ENCODE peak calls at places on chromosome 18, in seven cellular contexts. Z is PC-3, M is brain microvascular endothelial cell, G is NB4, B is HCT116, Y is left ventricle myocardium inferior, D is hepatocyte. X is an unnamed sample.

GRCh38 chr18:62716679-62717058 is 1.3 kb downstream of the PHLPP1 start:
- DNase-seq in M (peak; percentile 10), Z (peak; percentile 39), Y (peak; percentile 59), B (no peak), G (peak; percentile 65), D (peak; percentile 78), X (peak; percentile 43)

GRCh38 chr18:44761812-44762211 is 81.1 kb downstream of the SETBP1 start:
- DNase-seq in Z (peak; percentile 23), M (no peak), D (no peak), B (no peak), Y (no peak), G (no peak), X (no peak)

GRCh38 chr18:48486762-48487161 is 52.1 kb upstream of the CTIF start:
- DNase-seq in G (no peak), B (no peak), Z (peak; percentile 4), Y (no peak), D (peak; percentile 23), M (peak; percentile 31), X (no peak)

GRCh38 chr18:62413189-62413588 is 88.1 kb downstream of the TNFRSF11A start:
- DNase-seq in M (no peak), B (no peak), Y (no peak), D (no peak), Z (no peak), G (no peak), X (no peak)

GRCh38 chr18:48592540-48592939 is 53.7 kb downstream of the CTIF start:
- DNase-seq in Z (no peak), D (no peak), Y (no peak), M (no peak), G (no peak), B (no peak), X (no peak)

GRCh38 chr18:48611196-48611595 is 72.4 kb downstream of the CTIF start:
- DNase-seq in G (no peak), Y (no peak), D (no peak), Z (no peak), B (no peak), M (no peak), X (no peak)

GRCh38 chr18:23921716-23922285 is 92.8 kb upstream of the TTC39C start:
- DNase-seq in G (peak; percentile 8), Z (no peak), B (no peak), D (no peak), Y (no peak), M (no peak), X (no peak)

GRCh38 chr18:44579028-44579692 is 101.5 kb upstream of the SETBP1 start:
- DNase-seq in Y (no peak), Z (peak; percentile 34), D (peak; percentile 29), G (peak; percentile 28), B (no peak), M (no peak), X (peak; percentile 53)

GRCh38 chr18:22667616-22668422 is 250.1 kb upstream of the CTAGE1 start:
- DNase-seq in B (peak; percentile 34), G (peak; percentile 51), Z (peak; percentile 91), M (peak; percentile 99), D (no peak), Y (no peak), X (peak; percentile 85)

GRCh38 chr18:78090584-78090983 is 840.9 kb downstream of the GALR1 start:
- DNase-seq in D (no peak), M (no peak), Z (no peak), Y (no peak), B (no peak), G (no peak), X (no peak)

GRCh38 chr18:57275111-57275510 is 77.2 kb upstream of the ST8SIA3 start:
- DNase-seq in G (no peak), Z (no peak), M (no peak), D (no peak), Y (no peak), B (no peak), X (no peak)

GRCh38 chr18:54453996-54454395 is 96.3 kb downstream of the C18orf54 start:
- DNase-seq in M (no peak), Y (no peak), Z (no peak), D (no peak), B (no peak), G (no peak), X (no peak)

GRCh38 chr18:58231930-58232329 is 187.9 kb downstream of the NEDD4L start:
- DNase-seq in Z (peak; percentile 21), G (peak; percentile 12), B (no peak), M (no peak), D (peak; percentile 64), Y (no peak), X (peak; percentile 44)

GRCh38 chr18:69138088-69138487 is 262.6 kb upstream of the DOK6 start:
- DNase-seq in G (no peak), D (no peak), B (no peak), Z (no peak), M (no peak), Y (no peak), X (no peak)

GRCh38 chr18:51278045-51278649 is 80.7 kb upstream of the MEX3C start:
- DNase-seq in Z (peak; percentile 44), Y (no peak), D (peak; percentile 26), G (peak; percentile 66), M (peak; percentile 38), B (peak; percentile 57), X (peak; percentile 87)

GRCh38 chr18:58570360-58571064 is 58.4 kb downstream of the ALPK2 start:
- DNase-seq in D (no peak), M (no peak), Y (no peak), Z (no peak), G (no peak), B (no peak), X (no peak)

GRCh38 chr18:46152808-46153617 is 48.8 kb downstream of the HAUS1 start:
- DNase-seq in Z (peak; percentile 68), D (no peak), G (no peak), M (no peak), Y (no peak), B (no peak), X (peak; percentile 86)

GRCh38 chr18:77762632-77763031 is 513.0 kb downstream of the GALR1 start:
- DNase-seq in B (no peak), D (no peak), Z (no peak), Y (no peak), M (no peak), G (no peak), X (no peak)

GRCh38 chr18:70249118-70249517 is 39.7 kb upstream of the SOCS6 start:
- DNase-seq in Y (no peak), D (no peak), Z (peak; percentile 44), M (peak; percentile 65), B (no peak), G (no peak), X (peak; percentile 27)

GRCh38 chr18:58087928-58088722 is 44.1 kb downstream of the NEDD4L start:
- DNase-seq in Y (no peak), Z (peak; percentile 99), D (no peak), M (no peak), G (peak; percentile 39), B (no peak), X (peak; percentile 92)

GRCh38 chr18:58861853-58862252 is 2.8 kb upstream of the ZNF532 start:
- DNase-seq in Z (peak; percentile 19), M (no peak), D (no peak), B (no peak), G (no peak), Y (no peak), X (no peak)

GRCh38 chr18:46481048-46481846 is 175.8 kb downstream of the LOXHD1 start:
- DNase-seq in Z (peak; percentile 44), Y (peak; percentile 38), G (peak; percentile 57), D (peak; percentile 69), M (peak; percentile 60), B (peak; percentile 27), X (peak; percentile 61)

GRCh38 chr18:34299828-34300227 is 75.1 kb upstream of the NOL4 start:
- DNase-seq in B (no peak), Z (no peak), Y (no peak), M (no peak), G (no peak), D (no peak), X (no peak)
- TF ChIP-seq CTCF in B (no peak), Z (no peak), Y (no peak), M (no peak), G (no peak), D (no peak), X (no peak)

GRCh38 chr18:26176134-26176533 is 42.5 kb downstream of the PSMA8 start:
- DNase-seq in D (no peak), Y (no peak), Z (no peak), B (no peak), G (no peak), M (no peak), X (no peak)

GRCh38 chr18:26181343-26181826 is 44.9 kb upstream of the TAF4B start:
- DNase-seq in B (no peak), M (no peak), G (no peak), Z (no peak), Y (no peak), D (no peak), X (no peak)

DNA sequence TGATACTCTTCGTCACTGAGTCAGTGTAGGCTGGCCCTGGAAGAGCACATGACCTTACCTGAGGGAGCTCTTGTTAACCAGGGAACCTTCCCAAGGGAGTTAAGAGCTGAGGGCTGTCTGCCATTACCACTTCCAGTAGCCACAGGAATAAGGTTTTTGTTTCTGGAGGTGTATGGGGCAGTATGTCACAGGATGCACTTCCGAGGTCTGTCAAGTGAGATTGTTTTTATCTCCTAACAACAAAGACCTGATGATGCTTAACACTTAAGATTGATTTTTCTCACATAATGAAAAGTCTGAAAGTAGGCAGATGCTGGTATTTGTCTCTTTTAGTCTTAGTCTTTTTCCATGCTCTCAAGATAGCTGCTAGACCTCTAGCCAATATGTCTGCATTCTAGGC is 41.8 kb downstream of the PSMA8 start:
- DNase-seq in M (no peak), Z (no peak), B (no peak), D (no peak), Y (no peak), G (no peak), X (no peak)
- TF ChIP-seq CTCF in M (no peak), Z (no peak), B (no peak), D (no peak), Y (no peak), G (no peak), X (no peak)

GRCh38 chr18:3869848-3870247 is 419.9 kb downstream of the TGIF1 start:
- DNase-seq in B (peak; percentile 40), D (peak; percentile 54), Z (peak; percentile 72), M (peak; percentile 2), G (peak; percentile 51), Y (no peak), X (peak; percentile 68)
- TF ChIP-seq CTCF in B (peak; percentile 59), D (peak; percentile 59), Z (peak; percentile 76), M (peak; percentile 49), G (peak; percentile 17), Y (peak; percentile 56), X (peak; percentile 65)

DNA sequence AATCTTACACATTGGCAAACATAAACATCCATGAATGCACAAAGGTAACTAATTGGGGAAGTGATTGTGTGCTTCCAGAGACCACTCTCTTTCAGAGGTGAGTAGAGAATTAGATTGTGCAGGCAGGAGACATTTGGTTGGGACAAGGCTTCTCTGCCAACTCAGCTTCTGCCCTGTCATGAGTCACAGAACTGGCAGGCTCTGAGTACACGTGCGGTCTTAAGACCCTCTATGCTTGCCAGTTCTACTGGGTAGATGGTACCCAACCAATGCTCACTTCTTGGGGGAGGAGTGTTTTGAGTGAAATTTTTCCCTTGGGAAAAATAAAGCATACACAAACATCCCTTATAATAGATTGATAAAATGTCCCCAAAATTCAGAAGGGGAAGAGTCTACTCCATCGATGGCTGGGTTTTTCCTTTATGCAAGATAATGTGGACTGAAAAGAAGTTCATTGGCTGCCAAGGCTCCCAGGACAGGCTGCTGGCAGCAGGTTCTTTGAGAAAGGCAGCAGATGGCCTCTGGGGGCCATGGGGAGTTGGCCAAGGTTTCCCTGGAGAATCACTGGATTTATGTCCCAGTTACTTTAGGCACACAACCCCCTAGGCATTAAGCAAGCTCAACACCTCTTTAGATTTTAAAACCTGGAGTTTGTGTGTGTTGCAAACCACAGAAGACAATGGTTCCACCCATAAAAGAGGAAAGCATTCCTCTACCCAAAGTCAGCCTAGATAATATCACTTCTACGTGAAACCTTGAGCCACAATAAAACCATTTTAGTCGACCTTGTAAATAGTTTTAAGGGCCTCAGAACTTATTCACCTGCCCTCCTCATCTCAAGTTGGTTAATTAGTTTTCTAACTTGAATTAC is 417.0 kb downstream of the TXNL1 start:
- DNase-seq in D (no peak), Z (peak; percentile 62), G (no peak), M (no peak), B (no peak), Y (no peak), X (no peak)
- TF ChIP-seq CTCF in D (no peak), Z (no peak), G (no peak), M (no peak), B (no peak), Y (no peak), X (no peak)

X was measured in MCF 10A.